ENCODE peak calls at places on chromosomes 12 and 14, in ten cellular contexts. One of them, this sample, is unnamed.
A peak's percentile ranks its signal among the peaks of the same experiment; 100 is the strongest.

GRCh38 chr14:39109893-39110715 is 4.0 kb upstream of the GEMIN2 start:
- DNase-seq in fibroblast of lung: no peak
- DNase-seq in nephron progenitor cell: no peak
- DNase-seq in neural crest cell: no peak
- DNase-seq in heart left ventricle: no peak
- DNase-seq in osteoblast: no peak
- DNase-seq in lower lobe of right lung: no peak
- DNase-seq in tibial artery: no peak
- DNase-seq in astrocyte of the cerebellum: no peak
- DNase-seq in GM20000: peak; percentile 23
- DNase-seq in this sample: no peak

GRCh38 chr12:52228931-52229330 is 4.1 kb upstream of the KRT7 start:
- DNase-seq in fibroblast of lung: no peak
- DNase-seq in nephron progenitor cell: no peak
- DNase-seq in neural crest cell: no peak
- DNase-seq in heart left ventricle: no peak
- DNase-seq in osteoblast: no peak
- DNase-seq in lower lobe of right lung: no peak
- DNase-seq in tibial artery: peak; percentile 46
- DNase-seq in astrocyte of the cerebellum: no peak
- DNase-seq in GM20000: no peak
- DNase-seq in this sample: no peak

GRCh38 chr12:113961921-113962710 is 4.0 kb downstream of the RBM19 start:
- DNase-seq in fibroblast of lung: peak; percentile 35
- DNase-seq in nephron progenitor cell: no peak
- DNase-seq in neural crest cell: no peak
- DNase-seq in heart left ventricle: no peak
- DNase-seq in osteoblast: peak; percentile 74
- DNase-seq in lower lobe of right lung: no peak
- DNase-seq in tibial artery: no peak
- DNase-seq in astrocyte of the cerebellum: no peak
- DNase-seq in GM20000: peak; percentile 65
- DNase-seq in this sample: no peak

GRCh38 chr14:37172024-37172869 is at the start of gene SLC25A21:
- DNase-seq in fibroblast of lung: peak; percentile 89
- DNase-seq in nephron progenitor cell: peak; percentile 74
- DNase-seq in neural crest cell: peak; percentile 67
- DNase-seq in heart left ventricle: peak; percentile 78
- DNase-seq in osteoblast: peak; percentile 94
- DNase-seq in lower lobe of right lung: peak; percentile 76
- DNase-seq in tibial artery: peak; percentile 79
- DNase-seq in astrocyte of the cerebellum: peak; percentile 45
- DNase-seq in GM20000: no peak
- DNase-seq in this sample: peak; percentile 71

GRCh38 chr12:58809064-58809607 is 111.2 kb downstream of the LRIG3 start:
- DNase-seq in fibroblast of lung: peak; percentile 40
- DNase-seq in nephron progenitor cell: no peak
- DNase-seq in neural crest cell: no peak
- DNase-seq in heart left ventricle: no peak
- DNase-seq in osteoblast: no peak
- DNase-seq in lower lobe of right lung: no peak
- DNase-seq in tibial artery: no peak
- DNase-seq in astrocyte of the cerebellum: no peak
- DNase-seq in GM20000: no peak
- DNase-seq in this sample: no peak

GRCh38 chr14:65354715-65355114 is 57.8 kb upstream of the FUT8 start:
- DNase-seq in fibroblast of lung: no peak
- DNase-seq in nephron progenitor cell: no peak
- DNase-seq in neural crest cell: no peak
- DNase-seq in heart left ventricle: no peak
- DNase-seq in osteoblast: no peak
- DNase-seq in lower lobe of right lung: no peak
- DNase-seq in tibial artery: no peak
- DNase-seq in astrocyte of the cerebellum: no peak
- DNase-seq in GM20000: no peak
- DNase-seq in this sample: no peak

GRCh38 chr12:99455350-99456037 is 192.1 kb upstream of the GARIN6 start:
- DNase-seq in fibroblast of lung: no peak
- DNase-seq in nephron progenitor cell: no peak
- DNase-seq in neural crest cell: no peak
- DNase-seq in heart left ventricle: no peak
- DNase-seq in osteoblast: no peak
- DNase-seq in lower lobe of right lung: no peak
- DNase-seq in tibial artery: no peak
- DNase-seq in astrocyte of the cerebellum: peak; percentile 95
- DNase-seq in GM20000: no peak
- DNase-seq in this sample: no peak

GRCh38 chr12:6764011-6764828 is 1.9 kb upstream of the PTMS start:
- DNase-seq in fibroblast of lung: peak; percentile 99
- DNase-seq in nephron progenitor cell: peak; percentile 94
- DNase-seq in neural crest cell: peak; percentile 86
- DNase-seq in heart left ventricle: peak; percentile 97
- DNase-seq in osteoblast: peak; percentile 98
- DNase-seq in lower lobe of right lung: peak; percentile 95
- DNase-seq in tibial artery: peak; percentile 99
- DNase-seq in astrocyte of the cerebellum: peak; percentile 97
- DNase-seq in GM20000: peak; percentile 97
- DNase-seq in this sample: peak; percentile 93

GRCh38 chr14:72591401-72591800 is 302.5 kb downstream of the DPF3 start:
- DNase-seq in fibroblast of lung: no peak
- DNase-seq in nephron progenitor cell: no peak
- DNase-seq in neural crest cell: no peak
- DNase-seq in heart left ventricle: no peak
- DNase-seq in osteoblast: no peak
- DNase-seq in lower lobe of right lung: no peak
- DNase-seq in tibial artery: no peak
- DNase-seq in astrocyte of the cerebellum: no peak
- DNase-seq in GM20000: no peak
- DNase-seq in this sample: no peak

GRCh38 chr14:90397401-90398314 is 829 bp downstream of the CALM1 start:
- DNase-seq in fibroblast of lung: peak; percentile 37
- DNase-seq in nephron progenitor cell: peak; percentile 68
- DNase-seq in neural crest cell: peak; percentile 40
- DNase-seq in heart left ventricle: peak; percentile 86
- DNase-seq in osteoblast: peak; percentile 91
- DNase-seq in lower lobe of right lung: peak; percentile 78
- DNase-seq in tibial artery: peak; percentile 82
- DNase-seq in astrocyte of the cerebellum: no peak
- DNase-seq in GM20000: peak; percentile 87
- DNase-seq in this sample: peak; percentile 76
- TF ChIP-seq CTCF in fibroblast of lung: no peak
- TF ChIP-seq CTCF in nephron progenitor cell: no peak
- TF ChIP-seq CTCF in neural crest cell: no peak
- TF ChIP-seq CTCF in heart left ventricle: no peak
- TF ChIP-seq CTCF in osteoblast: no peak
- TF ChIP-seq CTCF in lower lobe of right lung: no peak
- TF ChIP-seq CTCF in tibial artery: no peak
- TF ChIP-seq CTCF in astrocyte of the cerebellum: no peak
- TF ChIP-seq CTCF in GM20000: no peak
- TF ChIP-seq CTCF in this sample: no peak

GRCh38 chr14:33592298-33592697 is 358.6 kb downstream of the EGLN3 start:
- DNase-seq in fibroblast of lung: no peak
- DNase-seq in nephron progenitor cell: no peak
- DNase-seq in neural crest cell: no peak
- DNase-seq in heart left ventricle: no peak
- DNase-seq in osteoblast: no peak
- DNase-seq in lower lobe of right lung: no peak
- DNase-seq in tibial artery: no peak
- DNase-seq in astrocyte of the cerebellum: no peak
- DNase-seq in GM20000: no peak
- DNase-seq in this sample: no peak
- TF ChIP-seq CTCF in fibroblast of lung: no peak
- TF ChIP-seq CTCF in nephron progenitor cell: no peak
- TF ChIP-seq CTCF in neural crest cell: no peak
- TF ChIP-seq CTCF in heart left ventricle: no peak
- TF ChIP-seq CTCF in osteoblast: no peak
- TF ChIP-seq CTCF in lower lobe of right lung: no peak
- TF ChIP-seq CTCF in tibial artery: no peak
- TF ChIP-seq CTCF in astrocyte of the cerebellum: no peak
- TF ChIP-seq CTCF in GM20000: no peak
- TF ChIP-seq CTCF in this sample: no peak

DNA sequence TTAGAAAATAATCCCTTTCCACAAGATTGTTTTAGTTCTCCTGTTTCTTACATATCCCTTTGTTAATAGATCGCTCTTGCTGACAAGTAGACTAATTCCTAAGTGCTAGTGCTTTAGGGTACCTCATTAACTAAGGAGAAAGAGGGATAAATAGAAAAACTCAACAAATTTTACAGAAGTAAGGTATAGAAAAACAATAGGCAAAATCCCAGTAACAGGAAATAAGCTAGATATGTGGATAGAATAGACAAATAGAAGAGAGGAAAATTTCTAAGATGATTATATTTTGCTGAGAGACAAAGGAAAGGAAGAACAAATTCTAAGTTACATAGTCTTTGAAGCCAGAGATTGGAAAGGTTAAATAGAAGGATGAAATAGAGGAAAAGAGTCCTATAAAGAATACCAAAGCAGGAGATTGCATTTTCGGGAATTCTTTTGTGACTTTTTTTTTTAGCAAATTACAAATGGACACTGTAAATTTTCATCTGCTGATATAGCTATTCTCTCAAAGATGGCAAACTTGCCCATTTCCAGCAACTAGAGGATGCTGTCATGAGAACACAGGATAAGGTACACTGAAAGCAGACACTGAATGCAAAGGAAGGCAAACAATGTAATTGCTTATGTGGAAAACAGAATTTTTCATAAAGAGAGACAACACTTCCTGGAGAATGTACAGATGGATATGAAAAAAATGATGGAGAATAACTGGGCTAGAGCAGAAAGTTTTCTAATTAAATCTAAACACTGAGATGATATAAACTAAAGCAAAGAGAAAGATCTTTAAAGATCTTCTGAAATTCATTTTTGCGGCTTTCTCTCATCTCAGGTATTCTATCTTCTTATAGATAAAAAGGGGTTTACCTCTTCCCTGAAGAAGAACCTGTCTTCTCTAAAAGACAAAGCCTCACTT is 765 bp downstream of the CD69 start:
- DNase-seq in fibroblast of lung: no peak
- DNase-seq in nephron progenitor cell: no peak
- DNase-seq in neural crest cell: no peak
- DNase-seq in heart left ventricle: no peak
- DNase-seq in osteoblast: peak; percentile 45
- DNase-seq in lower lobe of right lung: no peak
- DNase-seq in tibial artery: no peak
- DNase-seq in astrocyte of the cerebellum: no peak
- DNase-seq in GM20000: no peak
- DNase-seq in this sample: no peak
- TF ChIP-seq CTCF in fibroblast of lung: no peak
- TF ChIP-seq CTCF in nephron progenitor cell: no peak
- TF ChIP-seq CTCF in neural crest cell: no peak
- TF ChIP-seq CTCF in heart left ventricle: no peak
- TF ChIP-seq CTCF in osteoblast: no peak
- TF ChIP-seq CTCF in lower lobe of right lung: no peak
- TF ChIP-seq CTCF in tibial artery: no peak
- TF ChIP-seq CTCF in astrocyte of the cerebellum: no peak
- TF ChIP-seq CTCF in GM20000: no peak
- TF ChIP-seq CTCF in this sample: no peak

DNA sequence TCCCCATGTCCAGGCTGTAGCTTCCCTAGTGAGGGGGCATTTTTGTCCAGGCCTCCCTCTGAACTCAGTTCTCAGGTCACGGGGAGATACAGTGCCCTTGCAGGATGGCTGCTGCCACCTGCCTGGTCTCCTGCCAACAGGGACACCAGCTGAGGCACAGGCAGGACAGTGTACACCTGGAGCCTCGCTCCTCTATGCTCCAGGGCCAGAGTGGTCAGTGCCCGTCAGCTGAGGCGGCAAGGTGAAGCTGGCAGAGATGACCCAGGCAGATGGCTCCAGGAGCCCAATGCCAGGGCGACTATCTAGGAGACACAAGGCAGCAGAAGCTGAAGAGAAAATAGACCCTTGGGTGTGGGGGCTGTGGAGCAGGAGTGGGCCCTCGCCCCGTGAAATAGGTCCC is 12.6 kb downstream of the TUBA1C start:
- DNase-seq in fibroblast of lung: no peak
- DNase-seq in nephron progenitor cell: no peak
- DNase-seq in neural crest cell: no peak
- DNase-seq in heart left ventricle: no peak
- DNase-seq in osteoblast: no peak
- DNase-seq in lower lobe of right lung: peak; percentile 36
- DNase-seq in tibial artery: no peak
- DNase-seq in astrocyte of the cerebellum: no peak
- DNase-seq in GM20000: no peak
- DNase-seq in this sample: no peak
- TF ChIP-seq CTCF in fibroblast of lung: no peak
- TF ChIP-seq CTCF in nephron progenitor cell: no peak
- TF ChIP-seq CTCF in neural crest cell: no peak
- TF ChIP-seq CTCF in heart left ventricle: no peak
- TF ChIP-seq CTCF in osteoblast: no peak
- TF ChIP-seq CTCF in lower lobe of right lung: no peak
- TF ChIP-seq CTCF in tibial artery: no peak
- TF ChIP-seq CTCF in astrocyte of the cerebellum: no peak
- TF ChIP-seq CTCF in GM20000: no peak
- TF ChIP-seq CTCF in this sample: no peak

GRCh38 chr14:75370416-75371205 is 57.2 kb upstream of the JDP2 start:
- DNase-seq in fibroblast of lung: no peak
- DNase-seq in nephron progenitor cell: no peak
- DNase-seq in neural crest cell: no peak
- DNase-seq in heart left ventricle: no peak
- DNase-seq in osteoblast: no peak
- DNase-seq in lower lobe of right lung: no peak
- DNase-seq in tibial artery: no peak
- DNase-seq in astrocyte of the cerebellum: no peak
- DNase-seq in GM20000: no peak
- DNase-seq in this sample: no peak
- TF ChIP-seq CTCF in fibroblast of lung: no peak
- TF ChIP-seq CTCF in nephron progenitor cell: no peak
- TF ChIP-seq CTCF in neural crest cell: no peak
- TF ChIP-seq CTCF in heart left ventricle: no peak
- TF ChIP-seq CTCF in osteoblast: no peak
- TF ChIP-seq CTCF in lower lobe of right lung: no peak
- TF ChIP-seq CTCF in tibial artery: no peak
- TF ChIP-seq CTCF in astrocyte of the cerebellum: no peak
- TF ChIP-seq CTCF in GM20000: no peak
- TF ChIP-seq CTCF in this sample: no peak

GRCh38 chr12:12714276-12715001 is 2.7 kb upstream of the CDKN1B start:
- DNase-seq in fibroblast of lung: peak; percentile 39
- DNase-seq in nephron progenitor cell: peak; percentile 39
- DNase-seq in neural crest cell: no peak
- DNase-seq in heart left ventricle: peak; percentile 36
- DNase-seq in osteoblast: no peak
- DNase-seq in lower lobe of right lung: peak; percentile 60
- DNase-seq in tibial artery: no peak
- DNase-seq in astrocyte of the cerebellum: no peak
- DNase-seq in GM20000: peak; percentile 58
- DNase-seq in this sample: no peak
- TF ChIP-seq CTCF in fibroblast of lung: no peak
- TF ChIP-seq CTCF in nephron progenitor cell: no peak
- TF ChIP-seq CTCF in neural crest cell: no peak
- TF ChIP-seq CTCF in heart left ventricle: no peak
- TF ChIP-seq CTCF in osteoblast: peak; percentile 30
- TF ChIP-seq CTCF in lower lobe of right lung: peak; percentile 30
- TF ChIP-seq CTCF in tibial artery: no peak
- TF ChIP-seq CTCF in astrocyte of the cerebellum: peak; percentile 42
- TF ChIP-seq CTCF in GM20000: peak; percentile 6
- TF ChIP-seq CTCF in this sample: peak; percentile 34

GRCh38 chr12:120843472-120843871 is 60.7 kb downstream of the SPPL3 start:
- DNase-seq in fibroblast of lung: no peak
- DNase-seq in nephron progenitor cell: no peak
- DNase-seq in neural crest cell: no peak
- DNase-seq in heart left ventricle: no peak
- DNase-seq in osteoblast: no peak
- DNase-seq in lower lobe of right lung: no peak
- DNase-seq in tibial artery: no peak
- DNase-seq in astrocyte of the cerebellum: no peak
- DNase-seq in GM20000: no peak
- DNase-seq in this sample: no peak
- TF ChIP-seq CTCF in fibroblast of lung: no peak
- TF ChIP-seq CTCF in nephron progenitor cell: no peak
- TF ChIP-seq CTCF in neural crest cell: no peak
- TF ChIP-seq CTCF in heart left ventricle: no peak
- TF ChIP-seq CTCF in osteoblast: no peak
- TF ChIP-seq CTCF in lower lobe of right lung: no peak
- TF ChIP-seq CTCF in tibial artery: no peak
- TF ChIP-seq CTCF in astrocyte of the cerebellum: no peak
- TF ChIP-seq CTCF in GM20000: no peak
- TF ChIP-seq CTCF in this sample: no peak

This sample was measured in left ventricle myocardium inferior.